ENCODE peak calls at places on chromosomes 5 and 9, in four cellular contexts. Y is IMR-90, F is neuronal stem cell, G is K562. O is an unnamed sample.
A peak's percentile ranks its signal among the peaks of the same experiment; 100 is the strongest.

GRCh38 chr5:77586101-77586500 is 52.4 kb downstream of the OTP start:
- DNase-seq in F (no peak), Y (no peak), G (no peak), O (no peak)

GRCh38 chr5:126718246-126718868 is 58.6 kb upstream of the LMNB1 start:
- DNase-seq in Y (no peak), F (peak; percentile 23), G (peak; percentile 22), O (no peak)

GRCh38 chr5:116953251-116953934 is 378.8 kb upstream of the SEMA6A start:
- DNase-seq in F (peak; percentile 57), G (no peak), Y (no peak), O (no peak)

GRCh38 chr5:1322955-1323802 is 21.7 kb downstream of the CLPTM1L start:
- DNase-seq in F (no peak), Y (no peak), G (no peak), O (no peak)

GRCh38 chr5:43172779-43173178 is 19.2 kb upstream of the NIM1K start:
- DNase-seq in Y (no peak), F (no peak), G (no peak), O (no peak)

GRCh38 chr5:166595274-166595951 is 1696.0 kb upstream of the WWC1 start:
- DNase-seq in F (no peak), G (no peak), Y (no peak), O (no peak)

GRCh38 chr5:131224387-131225191 is 39.3 kb upstream of the CDC42SE2 start:
- DNase-seq in Y (no peak), G (no peak), F (no peak), O (no peak)

GRCh38 chr5:38825494-38825893 is 20.3 kb upstream of the OSMR start:
- DNase-seq in F (no peak), Y (peak; percentile 51), G (no peak), O (no peak)

GRCh38 chr5:165579911-165580310 is 2074.5 kb downstream of the MAT2B start:
- DNase-seq in Y (peak; percentile 4), F (no peak), G (no peak), O (no peak)

GRCh38 chr9:129125478-129125877 is 14.3 kb downstream of the PTPA start:
- DNase-seq in Y (peak; percentile 91), F (no peak), G (no peak), O (no peak)

GRCh38 chr5:94613583-94613982 is 4.8 kb downstream of the KIAA0825 start:
- DNase-seq in Y (peak; percentile 13), F (no peak), G (peak; percentile 71), O (peak; percentile 44)

GRCh38 chr9:98329904-98330303 is 74.5 kb upstream of the TBC1D2 start:
- DNase-seq in G (no peak), F (no peak), Y (no peak), O (no peak)

GRCh38 chr5:127068771-127069330 is 4.5 kb downstream of the C5orf63 start:
- DNase-seq in G (peak; percentile 21), F (no peak), Y (peak; percentile 47), O (no peak)

GRCh38 chr9:38144421-38144820 is 75.4 kb upstream of the SHB start:
- DNase-seq in Y (peak; percentile 70), G (no peak), F (no peak), O (no peak)

GRCh38 chr5:126355940-126356339 is 67.3 kb upstream of the GRAMD2B start:
- DNase-seq in F (no peak), Y (no peak), G (no peak), O (no peak)

GRCh38 chr5:32613050-32613672 is 27.8 kb downstream of the SUB1 start:
- DNase-seq in F (peak; percentile 72), G (peak; percentile 88), Y (peak; percentile 75), O (peak; percentile 78)

GRCh38 chr9:112489876-112490661 is 3.4 kb downstream of the KIAA1958 start:
- DNase-seq in Y (no peak), G (no peak), F (no peak), O (no peak)

GRCh38 chr5:68331202-68332108 is 115.9 kb downstream of the PIK3R1 start:
- DNase-seq in G (peak; percentile 41), F (no peak), Y (peak; percentile 80), O (no peak)

GRCh38 chr5:141465351-141465750 is 10.4 kb upstream of the PCDHGC3 start:
- DNase-seq in G (no peak), Y (peak; percentile 41), F (no peak), O (no peak)

GRCh38 chr9:12680341-12680740 is 12.8 kb upstream of the TYRP1 start:
- DNase-seq in F (no peak), G (no peak), Y (peak; percentile 55), O (no peak)

GRCh38 chr5:177483994-177484901 is 10.8 kb upstream of the DBN1 start:
- DNase-seq in F (no peak), G (no peak), Y (no peak), O (no peak)

GRCh38 chr9:23587433-23587832 is 238.6 kb downstream of the ELAVL2 start:
- DNase-seq in Y (no peak), G (no peak), F (no peak), O (no peak)

GRCh38 chr5:38462972-38463633 is 93.3 kb downstream of the LIFR start:
- DNase-seq in F (no peak), G (no peak), Y (peak; percentile 65), O (no peak)

GRCh38 chr5:129271309-129271708 is 176.8 kb downstream of the ISOC1 start:
- DNase-seq in F (no peak), G (peak; percentile 0), Y (no peak), O (no peak)

GRCh38 chr5:143006511-143006910 is 236.3 kb downstream of the ARHGAP26 start:
- DNase-seq in Y (no peak), F (no peak), G (no peak), O (no peak)

GRCh38 chr5:1405121-1405520 is 40.1 kb downstream of the SLC6A3 start:
- DNase-seq in Y (no peak), F (no peak), G (no peak), O (no peak)

GRCh38 chr9:104286187-104286586 is 192.1 kb downstream of the SMC2 start:
- DNase-seq in G (no peak), Y (no peak), F (no peak), O (no peak)

GRCh38 chr5:110769282-110769681 is 30.5 kb downstream of the SLC25A46 start:
- DNase-seq in Y (peak; percentile 83), G (no peak), F (no peak), O (no peak)

GRCh38 chr9:98908897-98909634 is 34.6 kb upstream of the COL15A1 start:
- DNase-seq in G (no peak), F (no peak), Y (peak; percentile 91), O (no peak)

GRCh38 chr5:178145965-178146820 is 7.5 kb downstream of the NHP2 start:
- DNase-seq in Y (peak; percentile 41), G (peak; percentile 75), F (peak; percentile 31), O (peak; percentile 77)

GRCh38 chr5:134465856-134466240 is 54.2 kb upstream of the CDKN2AIPNL start:
- DNase-seq in G (peak; percentile 93), Y (peak; percentile 90), F (peak; percentile 60), O (peak; percentile 37)

GRCh38 chr5:141441571-141442170 is 11.4 kb downstream of the PCDHGA12 start:
- DNase-seq in F (no peak), G (no peak), Y (no peak), O (no peak)

GRCh38 chr5:123113136-123113535 is 24.1 kb downstream of the PRDM6 start:
- DNase-seq in G (no peak), Y (no peak), F (no peak), O (no peak)

GRCh38 chr5:164627051-164627450 is 1121.6 kb downstream of the MAT2B start:
- DNase-seq in F (no peak), G (no peak), Y (no peak), O (no peak)

GRCh38 chr5:163997965-163998364 is 492.5 kb downstream of the MAT2B start:
- DNase-seq in G (no peak), F (no peak), Y (no peak), O (no peak)

GRCh38 chr5:126189862-126190261 is 233.3 kb upstream of the GRAMD2B start:
- DNase-seq in F (peak; percentile 20), G (no peak), Y (no peak), O (no peak)

GRCh38 chr5:59584858-59585846 is 308.4 kb downstream of the PDE4D start:
- DNase-seq in F (no peak), Y (no peak), G (no peak), O (no peak)

GRCh38 chr9:89436326-89436725 is 61.6 kb downstream of the SEMA4D start:
- DNase-seq in Y (no peak), G (no peak), F (no peak), O (no peak)
- H3K36me3 ChIP-seq in Y (no peaks in the 10 kb centered on the region), G (no peaks in the 10 kb centered on the region), F (no peaks in the 10 kb centered on the region), O (peaks cover 20% of the 10 kb centered on the region)

DNA sequence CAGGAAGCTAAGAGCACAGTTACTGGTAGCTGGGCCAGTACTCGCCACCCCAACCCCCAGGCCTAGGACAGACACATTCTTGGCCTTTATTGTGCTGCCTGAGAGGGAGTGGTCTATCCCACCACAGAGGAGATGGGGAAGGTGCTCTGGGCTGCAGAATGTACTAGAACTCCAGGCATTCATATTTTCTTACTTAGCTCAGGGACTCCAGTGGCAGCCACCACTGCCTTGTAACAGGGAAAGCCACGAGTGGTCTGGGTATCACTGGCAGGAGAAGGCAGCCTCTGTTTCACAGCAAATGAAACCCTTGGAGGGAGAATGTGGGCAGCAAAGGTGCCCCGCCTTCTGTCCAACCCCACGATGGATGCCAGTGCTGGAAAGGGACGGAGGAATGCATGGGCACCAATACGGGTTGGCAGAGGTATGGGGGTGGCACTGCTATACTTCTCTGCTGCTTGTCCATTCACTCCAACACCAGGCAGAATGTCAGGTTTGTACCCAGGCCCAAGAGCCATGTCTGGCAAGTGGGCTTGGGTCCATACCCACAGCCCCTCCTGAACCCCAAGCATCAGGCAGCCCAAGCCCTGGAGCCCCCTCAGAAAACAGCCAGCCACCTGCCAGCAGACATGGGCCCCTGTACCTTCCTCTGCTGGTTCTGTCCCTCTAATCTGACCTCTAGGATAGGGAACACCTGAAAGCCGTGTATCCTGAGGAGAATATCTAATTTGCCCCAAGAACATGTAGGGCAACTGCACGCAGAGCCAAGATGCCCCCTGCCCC is 4.6 kb downstream of the SEPTIN8 start:
- DNase-seq in G (no peak), Y (no peak), F (no peak), O (no peak)
- H3K4me3 ChIP-seq in G (no peak overlapping the region), Y (no peak overlapping the region), F (no peak overlapping the region), O (no peak overlapping the region)

DNA sequence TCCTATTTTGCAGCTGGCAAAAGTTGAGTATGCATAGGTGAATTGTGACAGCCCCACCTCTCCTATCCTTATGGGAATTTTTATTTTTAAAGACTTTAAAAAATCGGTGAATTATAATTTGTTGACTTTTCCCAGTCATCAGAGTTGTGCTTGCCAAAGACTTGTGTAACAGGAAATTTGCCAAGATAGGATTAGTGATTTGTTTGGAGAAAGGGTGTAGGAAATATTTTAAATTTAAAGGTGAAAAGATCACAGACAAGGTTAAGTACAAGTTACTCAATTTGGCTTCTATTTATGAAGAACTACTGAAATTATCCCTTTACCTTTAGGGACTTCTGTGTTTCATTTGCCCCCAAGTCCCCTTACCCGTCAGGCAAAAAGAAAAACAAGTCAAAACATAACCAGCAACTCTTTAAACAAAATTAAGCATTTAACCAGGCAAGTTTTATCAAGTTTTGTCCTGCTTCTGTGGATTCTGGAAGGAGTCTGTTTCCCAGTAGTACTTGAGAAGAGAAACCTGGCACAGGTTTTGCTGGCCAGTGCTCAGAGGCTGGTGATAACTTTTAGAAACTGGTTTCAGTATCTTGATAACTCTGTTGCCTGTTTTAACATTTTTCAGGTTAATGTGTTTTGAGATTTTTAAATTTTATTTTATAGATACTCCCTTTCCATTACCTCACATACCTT is 285.4 kb downstream of the MAST4 start:
- DNase-seq in F (no peak), Y (peak; percentile 33), G (no peak), O (no peak)
- H3K27ac ChIP-seq in F (no peak overlapping the region), Y (no peak overlapping the region), G (no peak overlapping the region), O (no peak overlapping the region)

GRCh38 chr9:113592806-113593575 is 129.5 kb downstream of the RGS3 start:
- DNase-seq in F (no peak), Y (no peak), G (no peak), O (no peak)
- H3K36me3 ChIP-seq in F (peaks cover 19% of the 10 kb centered on the region), Y (peaks cover 25% of the 10 kb centered on the region), G (no peaks in the 10 kb centered on the region), O (peaks cover 21% of the 10 kb centered on the region)